ENCODE peak calls at places on chromosomes 11 and 22, in five cellular contexts. I is neural crest cell, F is smooth muscle cell of the brain vasculature, W is M059J, O is gastrocnemius medialis. E is an unnamed sample.

GRCh38 chr11:64186205-64187165 is 514 bp downstream of the STIP1 start:
- DNase-seq in I (no peak), F (no peak), W (peak), O (no peak), E (no peak)

GRCh38 chr11:686451-687243 is 8.4 kb downstream of the DEAF1 start:
- DNase-seq in I (no peak), F (no peak), W (no peak), O (no peak), E (no peak)

GRCh38 chr22:38441620-38442287 is 13.2 kb downstream of the KCNJ4 start:
- DNase-seq in I (no peak), F (no peak), W (no peak), O (no peak), E (no peak)

GRCh38 chr11:75813126-75813525 is 1.9 kb upstream of the UVRAG start:
- DNase-seq in I (no peak), F (no peak), W (no peak), O (no peak), E (no peak)

GRCh38 chr11:72712168-72712721 is 38.0 kb upstream of the PDE2A start:
- DNase-seq in I (no peak), F (no peak), W (no peak), O (peak), E (no peak)

GRCh38 chr22:28989035-28989464 is 72.6 kb downstream of the C22orf31 start:
- DNase-seq in I (no peak), F (no peak), W (peak), O (no peak), E (no peak)

GRCh38 chr22:21961886-21962654 is 9.4 kb upstream of the PPM1F start:
- DNase-seq in I (no peak), F (no peak), W (peak), O (peak), E (peak)

GRCh38 chr11:46120711-46121327 is 435 bp downstream of the PHF21A start:
- DNase-seq in I (peak), F (peak), W (peak), O (peak), E (peak)

GRCh38 chr11:2792376-2793250 is 92.8 kb upstream of the KCNQ1OT1 start:
- DNase-seq in I (no peak), F (no peak), W (no peak), O (peak), E (no peak)

GRCh38 chr11:60485987-60486386 is 6.6 kb upstream of the MS4A12 start:
- DNase-seq in I (peak), F (no peak), W (peak), O (no peak), E (peak)

E was measured in A172.